ENCODE peak calls at places on chromosomes 12 and 14, in four cellular contexts. Z is PC-9, X is HCT116, D is breast epithelium. I is an unnamed sample.

GRCh38 chr14:56816575-56817391 is 6.5 kb upstream of the OTX2 start:
- DNase-seq in Z (no peak), X (no peak), D (no peak), I (no peak)

GRCh38 chr14:34650786-34651584 is 21.0 kb upstream of the SNX6 start:
- DNase-seq in Z (peak; percentile 51), X (peak; percentile 56), D (no peak), I (peak; percentile 20)

GRCh38 chr12:76679778-76680177 is 84.1 kb upstream of the ZDHHC17 start:
- DNase-seq in Z (no peak), X (no peak), D (no peak), I (no peak)

GRCh38 chr12:11702959-11703358 is 53.5 kb downstream of the ETV6 start:
- DNase-seq in Z (no peak), X (no peak), D (no peak), I (no peak)

GRCh38 chr12:93098077-93098476 is 169.0 kb upstream of the EEA1 start:
- DNase-seq in Z (peak; percentile 37), X (peak; percentile 63), D (no peak), I (peak; percentile 68)

GRCh38 chr12:103268831-103269514 is 226.8 kb downstream of the C12orf42 start:
- DNase-seq in Z (no peak), X (no peak), D (no peak), I (no peak)

GRCh38 chr14:68576031-68576430 is 216.8 kb downstream of the ZFP36L1 start:
- DNase-seq in Z (no peak), X (no peak), D (no peak), I (no peak)

GRCh38 chr12:51601241-51601640 is 10.2 kb downstream of the SCN8A start:
- DNase-seq in Z (no peak), X (no peak), D (no peak), I (no peak)

GRCh38 chr14:96363751-96364336 is 518 bp downstream of the GSKIP start:
- DNase-seq in Z (peak; percentile 10), X (no peak), D (peak; percentile 22), I (no peak)

GRCh38 chr12:19525236-19525635 is 85.9 kb downstream of the AEBP2 start:
- DNase-seq in Z (no peak), X (no peak), D (no peak), I (no peak)

GRCh38 chr12:53279283-53279869 is 11.3 kb downstream of the ESPL1 start:
- DNase-seq in Z (no peak), X (no peak), D (no peak), I (no peak)

GRCh38 chr12:96487214-96487613 is 2.2 kb upstream of the CFAP54 start:
- DNase-seq in Z (peak; percentile 35), X (no peak), D (no peak), I (no peak)

GRCh38 chr12:99915251-99916082 is 69.3 kb downstream of the ANKS1B start:
- DNase-seq in Z (no peak), X (no peak), D (no peak), I (no peak)

GRCh38 chr14:58272589-58273372 is 25.6 kb upstream of the ARID4A start:
- DNase-seq in Z (no peak), X (no peak), D (no peak), I (no peak)

GRCh38 chr14:93764211-93764659 is 24.1 kb downstream of the PRIMA1 start:
- DNase-seq in Z (no peak), X (no peak), D (no peak), I (no peak)

GRCh38 chr14:61500046-61500445 is 178.7 kb downstream of the PRKCH start:
- DNase-seq in Z (no peak), X (no peak), D (no peak), I (no peak)

GRCh38 chr12:132524405-132524804 is 34.5 kb downstream of the FBRSL1 start:
- DNase-seq in Z (peak; percentile 96), X (no peak), D (peak; percentile 82), I (no peak)

GRCh38 chr14:22339277-22339676 is 249.7 kb downstream of the DAD1 start:
- DNase-seq in Z (no peak), X (no peak), D (peak; percentile 27), I (peak; percentile 75)

GRCh38 chr12:108234155-108234554 is 105.0 kb downstream of the CMKLR1 start:
- DNase-seq in Z (no peak), X (no peak), D (no peak), I (peak; percentile 19)

GRCh38 chr12:96907681-96908163 is 665 bp downstream of the NEDD1 start:
- DNase-seq in Z (peak; percentile 8), X (no peak), D (no peak), I (no peak)

GRCh38 chr14:102795060-102795925 is 18.0 kb downstream of the TRAF3 start:
- DNase-seq in Z (peak; percentile 69), X (no peak), D (peak; percentile 64), I (peak; percentile 43)

GRCh38 chr14:73945159-73945670 is 4.7 kb downstream of the FAM161B start:
- DNase-seq in Z (no peak), X (no peak), D (no peak), I (no peak)

GRCh38 chr14:51806026-51806590 is 54.3 kb upstream of the GNG2 start:
- DNase-seq in Z (no peak), X (no peak), D (no peak), I (no peak)

GRCh38 chr12:5473076-5473475 is 41.2 kb downstream of the NTF3 start:
- DNase-seq in Z (no peak), X (no peak), D (no peak), I (no peak)

GRCh38 chr14:70188292-70188607 is 501 bp downstream of the SLC8A3 start:
- DNase-seq in Z (no peak), X (no peak), D (no peak), I (peak; percentile 78)

GRCh38 chr14:75631453-75631831 is 29.2 kb downstream of the ERG28 start:
- DNase-seq in Z (no peak), X (no peak), D (no peak), I (no peak)

GRCh38 chr12:127528576-127528975 is 738.4 kb upstream of the TMEM132C start:
- DNase-seq in Z (no peak), X (no peak), D (no peak), I (no peak)

GRCh38 chr14:23406244-23406643 is 1.8 kb downstream of the MYH6 start:
- DNase-seq in Z (no peak), X (no peak), D (no peak), I (no peak)

GRCh38 chr14:92794547-92794941 is 439 bp downstream of the GOLGA5 start:
- DNase-seq in Z (no peak), X (no peak), D (no peak), I (no peak)

GRCh38 chr14:87066221-87066817 is 926.7 kb downstream of the GALC start:
- DNase-seq in Z (no peak), X (no peak), D (no peak), I (no peak)
- TF ChIP-seq CTCF in Z (peak; percentile 25), X (no peak), D (no peak), I (no peak)

GRCh38 chr12:122872815-122873361 is 23.0 kb downstream of the VPS37B start:
- DNase-seq in Z (no peak), X (no peak), D (no peak), I (no peak)

GRCh38 chr12:122870163-122870842 is 25.6 kb downstream of the VPS37B start:
- DNase-seq in Z (no peak), X (no peak), D (no peak), I (no peak)

GRCh38 chr12:122870867-122871664 is 24.9 kb downstream of the VPS37B start:
- DNase-seq in Z (no peak), X (no peak), D (peak; percentile 81), I (no peak)

GRCh38 chr12:122873540-122873939 is 22.4 kb downstream of the VPS37B start:
- DNase-seq in Z (no peak), X (no peak), D (no peak), I (no peak)

GRCh38 chr12:122871851-122872785 is 23.8 kb downstream of the VPS37B start:
- DNase-seq in Z (peak; percentile 75), X (no peak), D (peak; percentile 80), I (no peak)
- H3K4me1 ChIP-seq in Z (no peaks in the 10 kb centered on the region), X (peaks cover 2% of the 10 kb centered on the region), D (peaks cover 8% of the 10 kb centered on the region), I (peaks cover 65% of the 10 kb centered on the region)

DNA sequence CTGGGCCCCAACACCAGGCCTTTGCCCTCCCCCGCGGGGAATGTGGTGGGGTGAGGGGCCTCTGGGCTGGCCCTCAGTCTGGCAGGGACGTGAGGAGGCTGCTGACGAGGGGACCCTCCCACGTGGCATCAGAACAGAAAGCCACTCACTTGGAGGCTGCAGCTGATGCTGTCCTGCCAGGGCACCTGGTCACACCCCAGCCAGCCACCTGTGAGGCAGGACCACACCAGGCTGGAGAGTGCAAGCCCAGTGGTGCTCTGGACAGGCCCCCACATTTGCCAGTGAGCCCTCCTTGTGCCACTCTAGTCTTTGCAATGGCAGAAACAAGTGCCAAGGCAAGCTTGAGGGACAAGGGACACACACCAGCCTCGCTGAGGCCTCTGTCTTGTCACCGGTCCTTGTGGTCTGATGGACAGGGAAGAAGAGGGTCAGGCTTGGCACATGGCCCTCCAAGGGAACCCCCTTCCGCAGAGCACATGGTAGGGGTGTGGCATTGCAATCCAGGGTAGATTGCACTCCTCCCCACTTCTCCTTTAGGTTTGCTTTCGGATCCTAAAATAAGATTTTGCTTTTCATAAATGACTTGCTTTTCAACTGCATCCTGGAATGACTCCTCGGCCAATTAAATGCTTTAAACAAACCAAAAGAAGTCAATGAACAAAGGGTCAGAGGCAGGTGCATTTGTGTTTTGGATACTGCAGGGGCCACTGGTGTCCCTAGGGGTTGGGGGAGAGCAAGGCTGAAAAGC is 53.7 kb downstream of the CCDC88C start:
- DNase-seq in Z (no peak), X (no peak), D (no peak), I (no peak)
- TF ChIP-seq CTCF in Z (no peak), X (no peak), D (no peak), I (no peak)

GRCh38 chr12:94623161-94623920 is 27.0 kb downstream of the TMCC3 start:
- DNase-seq in Z (no peak), X (no peak), D (no peak), I (no peak)

GRCh38 chr12:94621662-94622359 is 28.5 kb downstream of the TMCC3 start:
- DNase-seq in Z (peak; percentile 42), X (no peak), D (no peak), I (no peak)

GRCh38 chr12:94618995-94619695 is 31.2 kb downstream of the TMCC3 start:
- DNase-seq in Z (no peak), X (peak; percentile 63), D (no peak), I (no peak)

GRCh38 chr12:94622475-94622874 is 27.9 kb downstream of the TMCC3 start:
- DNase-seq in Z (no peak), X (no peak), D (no peak), I (no peak)

DNA sequence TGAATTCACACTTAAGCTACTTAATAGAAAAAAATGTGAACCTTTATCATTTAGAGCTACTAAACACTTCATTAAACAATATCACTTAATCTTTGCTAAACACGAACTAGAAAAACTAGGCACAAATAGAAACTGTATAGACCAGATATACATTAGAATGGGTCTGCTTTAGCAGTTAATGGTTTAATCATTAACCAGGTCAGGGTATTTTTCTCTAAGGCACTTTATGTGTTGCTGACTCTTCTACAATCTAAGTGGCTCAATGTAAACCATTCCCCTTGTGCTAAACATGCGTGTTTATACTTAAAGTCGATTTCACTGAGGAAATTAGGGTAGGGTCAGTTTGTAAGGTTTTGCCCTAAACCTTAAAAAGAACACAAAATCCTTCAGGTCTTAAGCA is 29.7 kb downstream of the TMCC3 start:
- DNase-seq in Z (no peak), X (no peak), D (no peak), I (no peak)
- H3K4me1 ChIP-seq in Z (peaks cover 69% of the 10 kb centered on the region), X (peaks cover 5% of the 10 kb centered on the region), D (no peaks in the 10 kb centered on the region), I (peaks cover 73% of the 10 kb centered on the region)

I was measured in psoas muscle.